ENCODE peak calls at places on chromosomes 13 and 19, in five cellular contexts. One of them, this sample, is unnamed.

GRCh38 chr19:16022681-16023557 is 53.4 kb upstream of the TPM4 start:
- DNase-seq in mesenchymal stem cell: no peak
- DNase-seq in dorsolateral prefrontal cortex: no peak
- DNase-seq in suprapubic skin: peak
- DNase-seq in pancreas: no peak
- DNase-seq in this sample: no peak

GRCh38 chr19:13001502-13002388 is 6.5 kb downstream of the NFIX start:
- DNase-seq in mesenchymal stem cell: no peak
- DNase-seq in dorsolateral prefrontal cortex: peak
- DNase-seq in suprapubic skin: peak
- DNase-seq in pancreas: no peak
- DNase-seq in this sample: peak

GRCh38 chr13:111262281-111262680 is 58.2 kb upstream of the TEX29 start:
- DNase-seq in mesenchymal stem cell: no peak
- DNase-seq in dorsolateral prefrontal cortex: no peak
- DNase-seq in suprapubic skin: no peak
- DNase-seq in pancreas: no peak
- DNase-seq in this sample: no peak

GRCh38 chr19:39916851-39917396 is 17.5 kb downstream of the FCGBP start:
- DNase-seq in mesenchymal stem cell: no peak
- DNase-seq in dorsolateral prefrontal cortex: no peak
- DNase-seq in suprapubic skin: no peak
- DNase-seq in pancreas: no peak
- DNase-seq in this sample: peak

GRCh38 chr19:30170495-30171137 is 201.6 kb upstream of the ZNF536 start:
- DNase-seq in mesenchymal stem cell: no peak
- DNase-seq in dorsolateral prefrontal cortex: no peak
- DNase-seq in suprapubic skin: no peak
- DNase-seq in pancreas: no peak
- DNase-seq in this sample: no peak

GRCh38 chr19:51250786-51251452 is at the start of gene SIGLECL1:
- DNase-seq in mesenchymal stem cell: no peak
- DNase-seq in dorsolateral prefrontal cortex: no peak
- DNase-seq in suprapubic skin: no peak
- DNase-seq in pancreas: no peak
- DNase-seq in this sample: no peak

GRCh38 chr13:76667551-76667950 is 218.7 kb downstream of the KCTD12 start:
- DNase-seq in mesenchymal stem cell: peak
- DNase-seq in dorsolateral prefrontal cortex: no peak
- DNase-seq in suprapubic skin: no peak
- DNase-seq in pancreas: no peak
- DNase-seq in this sample: no peak

GRCh38 chr13:47258384-47258783 is 361.5 kb upstream of the HTR2A start:
- DNase-seq in mesenchymal stem cell: no peak
- DNase-seq in dorsolateral prefrontal cortex: no peak
- DNase-seq in suprapubic skin: no peak
- DNase-seq in pancreas: no peak
- DNase-seq in this sample: no peak

GRCh38 chr13:31968473-31968872 is 63.1 kb upstream of the FRY start:
- DNase-seq in mesenchymal stem cell: peak
- DNase-seq in dorsolateral prefrontal cortex: no peak
- DNase-seq in suprapubic skin: no peak
- DNase-seq in pancreas: peak
- DNase-seq in this sample: no peak

GRCh38 chr13:61414686-61415664 is 674 bp downstream of the PCDH20 start:
- DNase-seq in mesenchymal stem cell: peak
- DNase-seq in dorsolateral prefrontal cortex: peak
- DNase-seq in suprapubic skin: peak
- DNase-seq in pancreas: peak
- DNase-seq in this sample: peak

GRCh38 chr13:77981191-77981925 is 62.7 kb upstream of the EDNRB start:
- DNase-seq in mesenchymal stem cell: peak
- DNase-seq in dorsolateral prefrontal cortex: no peak
- DNase-seq in suprapubic skin: no peak
- DNase-seq in pancreas: no peak
- DNase-seq in this sample: no peak

GRCh38 chr13:43648733-43649132 is 138.0 kb downstream of the ENOX1 start:
- DNase-seq in mesenchymal stem cell: no peak
- DNase-seq in dorsolateral prefrontal cortex: no peak
- DNase-seq in suprapubic skin: no peak
- DNase-seq in pancreas: no peak
- DNase-seq in this sample: no peak

GRCh38 chr13:67515895-67516294 is 285.8 kb upstream of the PCDH9 start:
- DNase-seq in mesenchymal stem cell: peak
- DNase-seq in dorsolateral prefrontal cortex: no peak
- DNase-seq in suprapubic skin: no peak
- DNase-seq in pancreas: no peak
- DNase-seq in this sample: no peak

GRCh38 chr19:7868326-7868670 is 5.9 kb downstream of the PRR36 start:
- DNase-seq in mesenchymal stem cell: peak
- DNase-seq in dorsolateral prefrontal cortex: no peak
- DNase-seq in suprapubic skin: no peak
- DNase-seq in pancreas: no peak
- DNase-seq in this sample: no peak

GRCh38 chr19:19427302-19427701 is 21.8 kb downstream of the GATAD2A start:
- DNase-seq in mesenchymal stem cell: no peak
- DNase-seq in dorsolateral prefrontal cortex: no peak
- DNase-seq in suprapubic skin: no peak
- DNase-seq in pancreas: no peak
- DNase-seq in this sample: no peak

GRCh38 chr19:42412223-42412622 is 15.0 kb downstream of the LIPE start:
- DNase-seq in mesenchymal stem cell: no peak
- DNase-seq in dorsolateral prefrontal cortex: peak
- DNase-seq in suprapubic skin: no peak
- DNase-seq in pancreas: no peak
- DNase-seq in this sample: peak

GRCh38 chr13:28819046-28819747 is 942 bp upstream of the MTUS2 start:
- DNase-seq in mesenchymal stem cell: peak
- DNase-seq in dorsolateral prefrontal cortex: peak
- DNase-seq in suprapubic skin: no peak
- DNase-seq in pancreas: no peak
- DNase-seq in this sample: no peak

GRCh38 chr13:39881887-39882286 is 226.4 kb downstream of the COG6 start:
- DNase-seq in mesenchymal stem cell: peak
- DNase-seq in dorsolateral prefrontal cortex: no peak
- DNase-seq in suprapubic skin: no peak
- DNase-seq in pancreas: no peak
- DNase-seq in this sample: no peak

GRCh38 chr13:30722361-30722760 is 13.0 kb upstream of the ALOX5AP start:
- DNase-seq in mesenchymal stem cell: no peak
- DNase-seq in dorsolateral prefrontal cortex: no peak
- DNase-seq in suprapubic skin: no peak
- DNase-seq in pancreas: no peak
- DNase-seq in this sample: no peak

DNA sequence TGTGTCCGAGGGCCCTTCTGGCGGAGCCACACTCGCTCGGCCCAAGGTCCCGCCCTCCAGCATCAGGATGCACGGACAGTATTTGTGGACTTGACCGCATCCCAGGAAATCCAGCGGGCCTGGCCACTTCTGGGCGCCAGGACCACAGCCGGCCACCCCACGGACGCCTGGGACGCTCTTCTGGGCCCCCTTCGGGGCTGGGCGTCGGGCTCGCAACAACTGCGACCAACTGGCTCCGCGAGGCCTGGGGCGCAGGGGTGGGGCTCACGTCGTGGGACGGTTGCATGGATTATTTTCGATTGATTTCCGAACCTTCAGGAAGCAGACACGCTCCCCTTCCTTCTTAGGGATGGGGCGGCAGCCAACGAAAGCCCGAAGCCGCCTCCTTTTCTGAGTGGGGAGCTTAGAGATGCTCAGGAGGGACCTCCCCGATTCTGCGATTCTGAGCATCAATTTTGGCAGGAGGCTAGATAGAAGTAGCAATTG is 521 bp upstream of the NUP58 start:
- DNase-seq in mesenchymal stem cell: no peak
- DNase-seq in dorsolateral prefrontal cortex: peak
- DNase-seq in suprapubic skin: peak
- DNase-seq in pancreas: peak
- DNase-seq in this sample: peak
- H3K27ac ChIP-seq in mesenchymal stem cell: peak
- H3K27ac ChIP-seq in dorsolateral prefrontal cortex: peak
- H3K27ac ChIP-seq in suprapubic skin: peak
- H3K27ac ChIP-seq in pancreas: peak
- H3K27ac ChIP-seq in this sample: peak

GRCh38 chr19:58228584-58229254 is at the start of gene ZNF544:
- DNase-seq in mesenchymal stem cell: peak
- DNase-seq in dorsolateral prefrontal cortex: peak
- DNase-seq in suprapubic skin: no peak
- DNase-seq in pancreas: peak
- DNase-seq in this sample: peak

GRCh38 chr19:58227964-58228583 is 640 bp upstream of the ZNF544 start:
- DNase-seq in mesenchymal stem cell: no peak
- DNase-seq in dorsolateral prefrontal cortex: no peak
- DNase-seq in suprapubic skin: no peak
- DNase-seq in pancreas: no peak
- DNase-seq in this sample: no peak

DNA sequence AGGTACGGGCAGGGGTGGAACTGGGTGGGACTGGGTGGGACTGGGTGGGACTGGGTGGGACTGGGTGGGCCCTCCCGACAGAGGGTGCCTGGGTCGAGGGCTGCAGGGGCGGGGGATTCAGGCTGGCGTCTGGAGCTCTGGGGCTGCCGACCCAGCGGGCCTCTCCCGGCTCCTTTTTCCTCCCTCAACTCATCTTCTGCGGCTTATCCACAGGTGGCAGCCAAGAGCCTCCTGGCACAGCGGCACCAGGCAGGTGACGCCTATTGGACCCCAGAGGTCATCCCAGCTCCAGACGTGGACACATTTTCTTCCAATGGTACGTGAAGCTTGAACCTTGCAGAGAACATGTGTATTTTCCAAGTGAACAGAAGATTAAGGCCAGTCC is 533 bp downstream of the ZNF544 start:
- DNase-seq in mesenchymal stem cell: peak
- DNase-seq in dorsolateral prefrontal cortex: no peak
- DNase-seq in suprapubic skin: no peak
- DNase-seq in pancreas: no peak
- DNase-seq in this sample: no peak
- H3K27ac ChIP-seq in mesenchymal stem cell: peak
- H3K27ac ChIP-seq in dorsolateral prefrontal cortex: peak
- H3K27ac ChIP-seq in suprapubic skin: peak
- H3K27ac ChIP-seq in pancreas: no peak
- H3K27ac ChIP-seq in this sample: no peak

DNA sequence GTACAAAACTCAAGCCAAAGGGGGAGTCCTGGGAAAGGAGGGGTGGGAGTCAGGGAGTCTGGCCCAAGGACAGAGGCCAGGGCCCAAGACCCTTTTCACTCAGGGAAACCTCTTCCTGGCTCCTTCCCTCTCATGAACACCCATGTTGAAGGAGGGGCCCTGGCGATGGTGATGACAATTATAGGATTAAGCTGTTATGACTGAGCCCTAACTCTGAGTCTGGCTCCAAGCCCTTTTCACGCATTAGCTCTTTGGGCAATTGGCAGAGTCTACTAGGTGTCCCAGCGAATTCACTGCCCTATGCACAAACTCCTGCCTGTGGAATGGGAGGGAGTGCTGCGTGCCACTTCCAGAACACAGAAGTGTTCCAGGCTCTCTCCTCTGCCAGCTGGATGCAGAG is 20.7 kb downstream of the ZNF575 start:
- DNase-seq in mesenchymal stem cell: no peak
- DNase-seq in dorsolateral prefrontal cortex: no peak
- DNase-seq in suprapubic skin: no peak
- DNase-seq in pancreas: no peak
- DNase-seq in this sample: no peak
- H3K27ac ChIP-seq in mesenchymal stem cell: no peak
- H3K27ac ChIP-seq in dorsolateral prefrontal cortex: no peak
- H3K27ac ChIP-seq in suprapubic skin: no peak
- H3K27ac ChIP-seq in pancreas: no peak
- H3K27ac ChIP-seq in this sample: no peak

DNA sequence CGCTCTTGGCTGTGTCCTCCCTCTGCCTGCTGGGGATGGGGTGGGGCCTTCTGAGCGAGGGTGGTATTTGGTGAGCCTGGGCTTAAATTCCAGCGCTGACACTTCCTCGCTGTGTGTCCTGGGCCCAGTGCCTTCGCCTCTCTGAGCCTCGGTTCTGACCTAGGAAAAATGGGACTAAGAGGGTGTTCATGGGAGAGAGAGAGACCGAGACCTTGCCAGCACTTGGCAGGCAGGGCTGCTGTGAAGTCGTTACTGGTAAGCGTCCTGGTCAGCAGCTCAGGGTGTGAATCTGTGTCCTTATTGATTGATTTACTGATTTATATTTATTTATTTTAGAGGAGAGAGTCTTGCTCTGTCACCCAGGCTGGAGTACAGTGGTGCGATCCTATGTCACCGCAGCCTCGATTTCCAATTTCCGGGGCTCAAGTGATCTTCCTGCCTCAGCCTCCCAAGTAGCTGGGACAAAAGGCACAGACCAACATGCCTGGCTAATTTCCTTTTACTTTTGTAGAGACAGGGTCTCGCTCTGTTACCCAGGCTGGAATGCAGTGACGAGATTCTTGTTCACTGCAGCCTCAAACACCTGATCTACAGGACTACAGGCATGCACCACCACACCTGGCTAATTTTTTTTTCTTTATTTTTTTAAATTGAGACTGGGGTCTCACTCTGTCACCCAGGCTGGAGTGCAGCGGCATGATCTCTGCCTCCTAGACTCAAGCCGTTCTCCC is 2.4 kb downstream of the PKN1 start:
- DNase-seq in mesenchymal stem cell: no peak
- DNase-seq in dorsolateral prefrontal cortex: no peak
- DNase-seq in suprapubic skin: no peak
- DNase-seq in pancreas: no peak
- DNase-seq in this sample: no peak
- H3K27ac ChIP-seq in mesenchymal stem cell: no peak
- H3K27ac ChIP-seq in dorsolateral prefrontal cortex: peak
- H3K27ac ChIP-seq in suprapubic skin: peak
- H3K27ac ChIP-seq in pancreas: no peak
- H3K27ac ChIP-seq in this sample: no peak

DNA sequence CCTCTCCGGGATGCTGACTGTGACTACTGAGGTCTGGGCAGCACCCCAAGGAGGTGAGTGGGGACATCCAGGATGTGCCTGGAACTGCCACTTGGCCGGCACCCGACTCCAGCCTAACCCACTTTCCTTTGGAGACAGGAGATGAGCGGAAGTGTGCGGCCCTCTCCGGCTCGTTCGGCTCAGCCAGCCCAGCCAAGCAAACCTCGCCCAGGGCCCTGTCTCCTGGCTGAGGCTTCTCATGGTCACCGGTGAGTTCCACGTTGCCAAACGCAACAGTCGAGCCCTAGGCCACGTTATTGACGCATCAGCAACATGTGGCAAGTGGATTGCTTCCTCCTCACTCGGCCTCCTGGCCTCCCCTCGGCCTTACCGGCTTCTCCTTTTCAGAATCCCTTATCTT is 5.5 kb downstream of the SLC7A10 start:
- DNase-seq in mesenchymal stem cell: no peak
- DNase-seq in dorsolateral prefrontal cortex: no peak
- DNase-seq in suprapubic skin: no peak
- DNase-seq in pancreas: no peak
- DNase-seq in this sample: no peak
- H3K27ac ChIP-seq in mesenchymal stem cell: no peak
- H3K27ac ChIP-seq in dorsolateral prefrontal cortex: no peak
- H3K27ac ChIP-seq in suprapubic skin: no peak
- H3K27ac ChIP-seq in pancreas: no peak
- H3K27ac ChIP-seq in this sample: no peak

This sample was measured in substantia nigra.